ENCODE peak calls at places on chromosomes 4 and X, in four cellular contexts. Q is K562, P is GM12878, M is HepG2. I is an unnamed sample.
A peak's percentile ranks its signal among the peaks of the same experiment; 100 is the strongest.

GRCh38 chrX:139126493-139126892 is 404.0 kb upstream of the F9 start:
- DNase-seq in M (peak; percentile 12), P (no peak), Q (peak; percentile 60), I (peak; percentile 35)

GRCh38 chr4:188341428-188341827 is 202.2 kb downstream of the TRIML1 start:
- DNase-seq in P (no peak), M (peak; percentile 2), Q (no peak), I (no peak)

GRCh38 chr4:126973201-126973600 is 659.6 kb upstream of the INTU start:
- DNase-seq in P (no peak), M (no peak), Q (no peak), I (no peak)

GRCh38 chr4:80235451-80235850 is 31.0 kb upstream of the FGF5 start:
- DNase-seq in P (no peak), Q (no peak), M (no peak), I (peak; percentile 10)

GRCh38 chr4:79141530-79141929 is 184.3 kb downstream of the NAA11 start:
- DNase-seq in M (peak; percentile 1), Q (peak; percentile 11), P (no peak), I (no peak)

GRCh38 chr4:183898456-183898855 is 6.7 kb upstream of the STOX2 start:
- DNase-seq in P (no peak), M (no peak), Q (no peak), I (no peak)

GRCh38 chr4:4227510-4228355 is 1.0 kb upstream of the OTOP1 start:
- DNase-seq in M (no peak), Q (no peak), P (no peak), I (no peak)

GRCh38 chr4:54446556-54446955 is 211.2 kb upstream of the KIT start:
- DNase-seq in M (no peak), Q (no peak), P (no peak), I (no peak)

GRCh38 chr4:176817222-176817621 is 24.5 kb upstream of the VEGFC start:
- DNase-seq in P (no peak), M (no peak), Q (no peak), I (no peak)

GRCh38 chrX:16222123-16222522 is 54.8 kb downstream of the MAGEB17 start:
- DNase-seq in Q (no peak), M (no peak), P (no peak), I (no peak)

GRCh38 chr4:76894537-76894936 is 3.4 kb downstream of the SOWAHB start:
- DNase-seq in M (no peak), Q (no peak), P (peak; percentile 17), I (no peak)

GRCh38 chr4:169659736-169660670 is 39.6 kb downstream of the CLCN3 start:
- DNase-seq in P (peak; percentile 74), Q (peak; percentile 91), M (peak; percentile 91), I (peak; percentile 72)

GRCh38 chr4:164876680-164877324 is at the start of gene APELA:
- DNase-seq in M (peak; percentile 3), Q (no peak), P (peak; percentile 82), I (no peak)

GRCh38 chr4:10664408-10664807 is 20.2 kb downstream of the CLNK start:
- DNase-seq in M (no peak), Q (no peak), P (no peak), I (no peak)

GRCh38 chrX:17453791-17454190 is 78.8 kb downstream of the NHS start:
- DNase-seq in M (no peak), P (no peak), Q (no peak), I (no peak)

GRCh38 chr4:163595590-163595989 is 101.1 kb downstream of the TMA16 start:
- DNase-seq in P (no peak), Q (no peak), M (no peak), I (no peak)

GRCh38 chrX:22116585-22117546 is 84.7 kb downstream of the PHEX start:
- DNase-seq in P (no peak), M (no peak), Q (no peak), I (no peak)

GRCh38 chrX:155070975-155071693 is at the start of the genes BRCC3, CMC4 and MTCP1:
- DNase-seq in Q (peak; percentile 94), P (peak; percentile 35), M (peak; percentile 65), I (peak; percentile 81)

GRCh38 chr4:160772668-160773067 is 1391.1 kb downstream of the FSTL5 start:
- DNase-seq in P (no peak), Q (no peak), M (no peak), I (no peak)

GRCh38 chr4:146243141-146243882 is 29.0 kb downstream of the REELD1 start:
- DNase-seq in P (peak; percentile 45), Q (peak; percentile 55), M (no peak), I (peak; percentile 17)

GRCh38 chrX:113399501-113400192 is 559.0 kb upstream of the AMOT start:
- DNase-seq in M (peak; percentile 35), P (no peak), Q (no peak), I (no peak)

GRCh38 chr4:182074842-182075241 is 168.4 kb upstream of the TENM3 start:
- DNase-seq in P (no peak), M (no peak), Q (no peak), I (no peak)

GRCh38 chrX:116232833-116233232 is 62.3 kb downstream of the AGTR2 start:
- DNase-seq in P (no peak), Q (no peak), M (no peak), I (no peak)

GRCh38 chr4:180823116-180823515 is 1420.1 kb upstream of the TENM3 start:
- DNase-seq in Q (no peak), M (no peak), P (no peak), I (no peak)

GRCh38 chrX:123173833-123174232 is 10.2 kb upstream of the GRIA3 start:
- DNase-seq in Q (peak; percentile 8), M (no peak), P (no peak), I (peak; percentile 32)

GRCh38 chrX:105744291-105744690 is 78.0 kb upstream of the NRK start:
- DNase-seq in M (no peak), P (no peak), Q (no peak), I (no peak)

GRCh38 chr4:116358633-116359222 is 726.6 kb downstream of the TRAM1L1 start:
- DNase-seq in Q (peak; percentile 24), M (peak; percentile 82), P (peak; percentile 44), I (peak; percentile 75)

GRCh38 chr4:188841523-188841922 is 702.3 kb downstream of the TRIML1 start:
- DNase-seq in M (no peak), P (no peak), Q (no peak), I (no peak)

GRCh38 chr4:155376387-155377268 is at the start of gene MAP9:
- DNase-seq in P (peak; percentile 78), Q (peak; percentile 4), M (no peak), I (peak; percentile 70)

GRCh38 chr4:53805291-53805690 is 214.0 kb upstream of the LNX1 start:
- DNase-seq in P (no peak), M (no peak), Q (no peak), I (no peak)

GRCh38 chrX:54560411-54560810 is 30.4 kb downstream of the GNL3L start:
- DNase-seq in P (no peak), M (no peak), Q (no peak), I (no peak)

GRCh38 chr4:138775890-138776289 is 239.7 kb upstream of the NOCT start:
- DNase-seq in P (peak; percentile 0), Q (no peak), M (no peak), I (no peak)

GRCh38 chr4:14348506-14348905 is 653.8 kb upstream of the CPEB2 start:
- DNase-seq in Q (no peak), M (no peak), P (no peak), I (no peak)

GRCh38 chr4:96097693-96098092 is 257.8 kb downstream of the PDHA2 start:
- DNase-seq in M (no peak), Q (no peak), P (no peak), I (no peak)

GRCh38 chr4:96103086-96103485 is 263.2 kb downstream of the PDHA2 start:
- DNase-seq in P (no peak), Q (peak; percentile 3), M (no peak), I (no peak)

GRCh38 chr4:96099031-96099430 is 259.1 kb downstream of the PDHA2 start:
- DNase-seq in P (no peak), Q (no peak), M (no peak), I (no peak)

GRCh38 chr4:96097040-96097607 is 257.2 kb downstream of the PDHA2 start:
- DNase-seq in Q (no peak), M (no peak), P (no peak), I (no peak)

GRCh38 chr4:96102541-96103018 is 262.7 kb downstream of the PDHA2 start:
- DNase-seq in P (no peak), M (no peak), Q (no peak), I (no peak)
- TF ChIP-seq JUNB in P (no peak), M (no peak), Q (no peak), I (no peak)

DNA sequence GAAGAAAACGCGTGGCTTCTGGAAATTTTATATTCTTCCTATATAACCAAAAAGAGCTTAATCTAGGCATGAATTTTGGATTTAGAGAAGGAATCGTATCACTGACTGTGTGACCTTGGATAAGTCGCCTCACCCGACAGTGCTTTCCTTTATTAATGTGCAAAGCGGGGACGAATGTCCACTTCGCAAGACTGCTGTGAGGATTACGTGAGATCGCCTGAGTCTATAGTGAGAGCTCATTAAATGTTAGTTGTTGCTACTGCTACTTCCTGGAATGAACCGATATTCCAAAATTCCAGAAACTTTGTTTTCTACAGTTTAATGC is 448 bp upstream of the TBC1D8B start:
- DNase-seq in Q (no peak), M (peak; percentile 3), P (no peak), I (peak; percentile 11)
- TF ChIP-seq CHD2 in Q (no peak), M (no peak), P (no peak), I (no peak)

DNA sequence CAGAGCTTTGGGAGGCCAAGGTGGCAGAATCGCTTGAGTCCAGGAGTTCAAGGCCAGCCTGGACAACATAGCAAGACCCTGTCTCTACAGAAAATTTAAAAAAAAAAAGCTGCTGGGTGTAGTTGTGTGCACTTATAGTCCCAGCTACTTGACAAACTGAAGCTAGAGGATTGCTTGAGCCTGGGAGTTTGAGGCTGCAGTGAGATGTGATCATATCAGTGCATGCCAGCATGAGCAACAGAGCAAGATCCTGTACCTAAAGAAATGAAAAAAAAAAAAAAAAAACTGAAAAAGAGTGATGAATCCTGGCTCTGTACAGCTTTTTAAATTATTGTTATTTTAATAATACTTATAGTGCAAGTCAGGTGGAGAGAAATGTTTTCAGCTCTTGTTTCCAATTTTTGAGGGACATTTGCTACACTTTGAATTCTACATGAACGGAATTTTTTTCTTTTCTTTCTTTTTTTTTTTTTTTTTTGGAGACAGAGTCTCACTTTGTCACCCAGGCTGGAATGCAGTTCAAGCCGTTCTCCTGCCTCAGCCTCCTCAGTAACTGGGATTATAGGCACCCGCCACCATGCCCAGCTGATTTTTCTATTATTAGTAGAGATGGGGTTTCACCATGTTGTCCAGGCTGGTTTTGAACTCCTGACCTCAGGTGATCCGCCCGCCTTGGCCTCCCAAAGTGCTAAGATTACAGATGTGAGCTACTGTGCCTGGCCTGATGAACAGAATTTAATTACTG is 215.6 kb downstream of the FSTL5 start:
- DNase-seq in P (no peak), M (no peak), Q (no peak), I (no peak)
- TF ChIP-seq USF2 in P (no peak), M (no peak), Q (no peak), I (no peak)

GRCh38 chr4:101348367-101348827 is 1.1 kb upstream of the PPP3CA start:
- DNase-seq in Q (no peak), M (no peak), P (no peak), I (no peak)
- TF ChIP-seq JUNB in Q (no peak), M (no peak), P (no peak), I (no peak)

I was measured in A549.